ENCODE peak calls at places on chromosomes 2 and 18, in four cellular contexts. W is WERI-Rb-1; D is CD8-positive, alpha-beta T cell; E is AG08395. A is an unnamed sample.

GRCh38 chr18:48827321-48828200 is 123.2 kb downstream of the SMAD7 start:
- DNase-seq in W (peak; percentile 15), D (peak; percentile 36), E (peak; percentile 74), A (peak; percentile 45)

GRCh38 chr2:48312126-48312525 is 217.8 kb upstream of the STON1 start:
- DNase-seq in W (no peak), D (no peak), E (no peak), A (no peak)

GRCh38 chr2:131521961-131522781 is 5.5 kb upstream of the CCDC74A start:
- DNase-seq in W (no peak), D (no peak), E (peak; percentile 5), A (no peak)

GRCh38 chr18:40485318-40485717 is 1469.7 kb upstream of the PIK3C3 start:
- DNase-seq in W (no peak), D (no peak), E (peak; percentile 24), A (no peak)

GRCh38 chr18:706438-706837 is 6.0 kb downstream of the ENOSF1 start:
- DNase-seq in W (no peak), D (no peak), E (no peak), A (no peak)

GRCh38 chr2:236988690-236989639 is 96.7 kb upstream of the COPS8 start:
- DNase-seq in W (no peak), D (no peak), E (peak; percentile 20), A (no peak)

GRCh38 chr2:232309592-232309991 is 69.0 kb upstream of the ALPP start:
- DNase-seq in W (no peak), D (no peak), E (no peak), A (no peak)

GRCh38 chr18:3152294-3152693 is 67.5 kb downstream of the MYOM1 start:
- DNase-seq in W (no peak), D (no peak), E (no peak), A (no peak)

GRCh38 chr2:9231291-9232165 is 24.9 kb downstream of the ASAP2 start:
- DNase-seq in W (no peak), D (no peak), E (no peak), A (no peak)

GRCh38 chr2:63544017-63544627 is 44.2 kb downstream of the WDPCP start:
- DNase-seq in W (no peak), D (no peak), E (peak; percentile 17), A (peak; percentile 25)

GRCh38 chr2:241771286-241772062 is 5.1 kb upstream of the GAL3ST2 start:
- DNase-seq in W (peak; percentile 92), D (peak; percentile 46), E (peak; percentile 29), A (peak; percentile 74)

GRCh38 chr2:61978522-61978921 is 73.0 kb downstream of the COMMD1 start:
- DNase-seq in W (no peak), D (no peak), E (no peak), A (no peak)

GRCh38 chr2:216735086-216735485 is 39.7 kb upstream of the IGFBP5 start:
- DNase-seq in W (no peak), D (no peak), E (peak; percentile 49), A (no peak)

GRCh38 chr18:69845588-69846506 is 101.8 kb downstream of the CD226 start:
- DNase-seq in W (no peak), D (no peak), E (no peak), A (no peak)

GRCh38 chr2:195322324-195322723 is 334.7 kb upstream of the SLC39A10 start:
- DNase-seq in W (no peak), D (no peak), E (no peak), A (no peak)

GRCh38 chr18:32049393-32050161 is 31.0 kb downstream of the RNF125 start:
- DNase-seq in W (no peak), D (peak; percentile 64), E (no peak), A (no peak)

GRCh38 chr2:172012688-172013358 is 13.1 kb downstream of the METAP1D start:
- DNase-seq in W (peak; percentile 41), D (no peak), E (no peak), A (no peak)

GRCh38 chr2:74525717-74526648 is at the start of gene DQX1:
- DNase-seq in W (peak; percentile 50), D (no peak), E (peak; percentile 31), A (no peak)

GRCh38 chr2:184765048-184765881 is 166.9 kb downstream of the ZNF804A start:
- DNase-seq in W (no peak), D (no peak), E (no peak), A (no peak)

GRCh38 chr2:41267929-41268659 is 779.7 kb upstream of the PKDCC start:
- DNase-seq in W (no peak), D (no peak), E (no peak), A (no peak)

GRCh38 chr18:5309888-5310470 is 14.5 kb upstream of the ZBTB14 start:
- DNase-seq in W (no peak), D (peak; percentile 60), E (no peak), A (no peak)

GRCh38 chr2:146981921-146982320 is 862.9 kb upstream of the ACVR2A start:
- DNase-seq in W (no peak), D (no peak), E (peak; percentile 22), A (no peak)

A was measured in D341Med.